ENCODE peak calls at places on chromosomes 16 and 17, in five cellular contexts. D is A549, C is IMR-90, X is HepG2, V is K562. H is an unnamed sample.

GRCh38 chr16:2528161-2529060 is 2.8 kb downstream of the CEMP1 start:
- DNase-seq in D (no peak), C (no peak), X (no peak), V (no peak), H (peak)

GRCh38 chr17:36993227-36993626 is 44.5 kb downstream of the AATF start:
- DNase-seq in D (no peak), C (no peak), X (no peak), V (no peak), H (peak)

GRCh38 chr17:61904094-61904710 is 23.6 kb downstream of the INTS2 start:
- DNase-seq in D (no peak), C (no peak), X (no peak), V (no peak), H (no peak)

GRCh38 chr16:49920397-49920796 is 64.5 kb upstream of the ZNF423 start:
- DNase-seq in D (no peak), C (no peak), X (no peak), V (no peak), H (no peak)

GRCh38 chr16:71401988-71402387 is 39.9 kb downstream of the TLE7 start:
- DNase-seq in D (no peak), C (no peak), X (no peak), V (no peak), H (no peak)

GRCh38 chr17:64147110-64148016 is 17.4 kb upstream of the ERN1 start:
- DNase-seq in D (peak), C (no peak), X (peak), V (no peak), H (peak)

GRCh38 chr17:79324219-79324618 is 249.6 kb downstream of the ENGASE start:
- DNase-seq in D (no peak), C (no peak), X (no peak), V (no peak), H (no peak)

GRCh38 chr17:65594585-65594940 is 33.1 kb upstream of the AXIN2 start:
- DNase-seq in D (no peak), C (peak), X (no peak), V (no peak), H (no peak)

GRCh38 chr16:9665851-9666271 is 516.4 kb downstream of the GRIN2A start:
- DNase-seq in D (no peak), C (no peak), X (no peak), V (no peak), H (no peak)

GRCh38 chr17:36777118-36777517 is 160.2 kb upstream of the LHX1 start:
- DNase-seq in D (no peak), C (peak), X (no peak), V (peak), H (no peak)

GRCh38 chr17:55238931-55239297 is 25.8 kb upstream of the HLF start:
- DNase-seq in D (peak), C (no peak), X (peak), V (peak), H (peak)

GRCh38 chr16:8850279-8850885 is 18.4 kb downstream of the CARHSP1 start:
- DNase-seq in D (no peak), C (peak), X (peak), V (no peak), H (peak)

GRCh38 chr16:12545292-12545610 is 258.4 kb downstream of the CPPED1 start:
- DNase-seq in D (no peak), C (no peak), X (peak), V (no peak), H (no peak)

GRCh38 chr16:19888834-19889233 is 4.2 kb upstream of the GPRC5B start:
- DNase-seq in D (no peak), C (no peak), X (no peak), V (no peak), H (no peak)

GRCh38 chr16:84298376-84298899 is 3.8 kb downstream of the WFDC1 start:
- DNase-seq in D (no peak), C (no peak), X (no peak), V (no peak), H (no peak)

GRCh38 chr16:56102159-56102798 is 89.0 kb upstream of the GNAO1 start:
- DNase-seq in D (no peak), C (no peak), X (no peak), V (no peak), H (peak)

DNA sequence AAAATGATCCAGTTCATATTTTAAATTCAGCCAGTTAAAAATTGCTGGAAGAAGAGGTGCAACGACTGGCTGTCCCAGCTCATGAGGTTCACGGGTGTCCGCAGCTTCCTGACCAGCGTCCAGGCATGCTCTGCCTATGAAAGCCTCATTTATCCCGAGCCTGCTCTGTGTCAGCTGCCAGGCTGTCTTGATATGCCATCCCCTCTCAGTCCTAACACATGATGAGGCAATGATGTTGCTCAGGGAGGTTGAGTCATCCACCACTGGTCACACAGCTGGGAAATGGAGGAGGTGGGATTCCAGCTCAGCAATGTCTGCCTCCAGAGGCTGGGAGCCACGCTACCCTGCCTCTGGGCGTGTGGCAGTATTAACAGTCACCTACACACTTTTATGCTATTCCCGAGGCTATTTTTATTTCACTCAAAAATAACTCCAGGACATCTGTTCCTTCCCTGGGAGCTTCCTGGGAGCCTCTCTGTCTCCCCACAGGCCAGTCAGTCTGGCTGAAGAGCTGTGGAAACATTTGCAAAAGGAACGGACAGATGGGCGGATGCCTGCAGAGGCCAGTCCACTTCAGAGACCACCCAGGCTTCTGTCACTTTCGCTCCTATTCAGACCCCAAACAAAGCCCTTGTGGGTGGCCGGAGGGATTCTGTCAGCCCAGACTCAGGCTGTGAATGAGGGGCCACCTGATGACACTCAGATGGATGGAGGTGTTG is 22.6 kb downstream of the RAB11FIP4 start:
- DNase-seq in D (no peak), C (peak), X (no peak), V (no peak), H (no peak)
- TF ChIP-seq RFX5 in D (no peak), C (no peak), X (no peak), V (no peak), H (no peak)

DNA sequence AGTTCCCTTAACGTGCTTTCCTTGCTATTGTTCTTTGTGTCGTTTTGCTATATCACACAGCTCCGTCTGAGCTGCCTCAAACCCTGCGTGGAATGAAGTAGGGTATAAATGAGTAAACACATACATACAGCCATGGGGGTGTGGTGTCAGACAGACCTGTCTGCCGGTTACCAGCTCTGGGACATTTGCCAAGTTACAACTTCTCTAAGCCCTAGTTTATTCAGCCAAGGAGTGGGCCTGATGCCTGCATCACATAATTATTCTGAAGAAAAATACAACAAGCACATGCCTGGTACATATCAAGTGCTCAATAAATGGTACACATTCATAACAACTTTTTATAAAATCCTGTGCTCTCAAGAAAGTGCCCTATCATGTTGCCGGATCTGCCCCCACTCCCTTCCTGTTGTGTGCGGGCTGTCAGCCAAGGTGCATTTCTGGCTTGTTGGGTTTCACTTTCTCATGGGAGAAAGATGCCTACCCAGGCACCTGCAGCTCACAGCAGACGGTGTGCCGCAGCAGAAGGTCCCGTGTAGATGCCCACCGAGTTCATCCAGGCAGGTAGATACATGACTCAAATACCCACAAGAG is 30.5 kb downstream of the SMPD3 start:
- DNase-seq in D (no peak), C (no peak), X (no peak), V (no peak), H (no peak)
- TF ChIP-seq RFX5 in D (no peak), C (no peak), X (no peak), V (no peak), H (no peak)

GRCh38 chr17:21113706-21114105 is 13.1 kb upstream of the DHRS7B start:
- DNase-seq in D (no peak), C (no peak), X (no peak), V (no peak), H (no peak)

GRCh38 chr17:21119945-21120249 is 6.9 kb upstream of the DHRS7B start:
- DNase-seq in D (no peak), C (no peak), X (no peak), V (no peak), H (no peak)

GRCh38 chr17:21124096-21124495 is 2.7 kb upstream of the DHRS7B start:
- DNase-seq in D (no peak), C (no peak), X (no peak), V (no peak), H (no peak)

DNA sequence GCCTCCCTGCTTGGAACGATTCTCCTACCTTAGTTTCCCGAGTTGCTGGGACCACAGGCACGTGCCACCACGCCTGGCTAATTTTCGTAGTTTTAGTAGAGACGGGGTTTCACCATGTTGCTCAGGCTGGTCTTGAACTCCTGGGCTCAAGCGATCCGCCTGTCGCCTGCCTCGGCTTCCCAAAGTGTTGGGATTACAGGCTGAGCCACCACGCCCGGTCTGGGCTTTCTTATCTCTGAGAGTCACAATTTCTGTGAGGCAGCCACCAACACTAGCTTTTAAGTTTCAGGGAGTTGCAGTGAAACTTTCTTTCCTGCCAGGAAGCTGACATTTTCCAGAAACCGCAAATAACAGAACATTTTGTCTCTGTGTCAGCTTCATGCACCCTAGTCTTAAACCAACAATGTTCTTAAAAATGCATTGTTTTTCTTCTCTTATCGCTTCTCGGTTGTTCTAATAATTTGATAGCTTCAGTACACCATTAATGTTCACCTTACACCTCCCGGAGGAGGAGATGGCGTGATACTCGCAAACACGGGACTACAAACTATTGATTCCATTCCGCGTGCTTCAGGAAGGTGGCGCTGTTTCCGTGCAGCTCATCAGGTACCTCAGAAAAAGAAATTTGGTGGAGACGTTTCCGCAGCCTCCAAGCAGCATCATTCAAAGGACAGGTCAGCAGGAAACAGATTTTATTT is 7.4 kb upstream of the DHRS7B start:
- DNase-seq in D (peak), C (peak), X (peak), V (peak), H (peak)
- TF ChIP-seq RFX5 in D (no peak), C (no peak), X (no peak), V (no peak), H (no peak)

DNA sequence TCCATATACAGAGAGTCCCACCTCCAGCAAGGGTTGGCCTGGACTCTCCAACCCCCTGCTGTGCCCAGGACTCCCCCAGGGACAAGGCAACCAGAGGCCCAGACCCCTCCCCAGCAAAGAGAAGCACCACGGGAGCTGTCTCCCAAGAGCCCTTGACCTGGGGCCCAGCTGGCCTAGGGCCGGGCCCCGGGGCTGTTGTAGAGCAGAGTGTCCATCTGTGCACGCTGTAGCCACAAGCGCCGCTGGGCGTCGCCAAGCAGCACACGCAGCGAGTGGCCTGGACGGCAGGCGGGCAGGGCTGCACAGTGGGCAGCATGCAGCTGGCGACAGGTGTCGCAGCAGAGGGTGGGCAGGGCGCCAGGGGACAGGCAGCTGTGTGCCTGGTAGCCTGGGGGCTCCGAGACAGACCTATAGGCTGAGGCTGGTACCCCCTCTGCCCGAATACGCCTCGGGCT is 4.3 kb downstream of the SPATA2L start:
- DNase-seq in D (no peak), C (no peak), X (no peak), V (peak), H (peak)
- TF ChIP-seq RFX5 in D (no peak), C (no peak), X (no peak), V (no peak), H (no peak)

DNA sequence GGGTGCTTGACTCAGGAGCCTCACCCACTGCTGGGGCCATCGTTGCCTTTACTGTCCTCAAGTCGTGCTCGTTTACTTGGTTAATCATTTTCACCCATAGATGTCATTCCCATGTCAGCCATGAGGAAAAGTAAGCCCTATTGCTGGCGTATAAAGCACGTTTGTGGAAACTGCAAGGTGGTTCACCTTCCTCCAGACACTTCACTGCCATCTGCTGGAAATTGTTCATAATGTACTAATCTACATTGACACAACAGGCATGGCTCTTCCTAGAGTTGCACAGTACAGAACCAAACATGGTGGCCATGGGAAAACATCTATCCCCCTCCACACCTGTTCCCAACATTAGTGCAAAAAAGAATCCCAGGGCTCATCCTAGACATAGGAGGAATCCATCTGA is 116.6 kb downstream of the ZNF18 start:
- DNase-seq in D (peak), C (no peak), X (peak), V (peak), H (peak)
- TF ChIP-seq RFX5 in D (no peak), C (no peak), X (no peak), V (no peak), H (no peak)

DNA sequence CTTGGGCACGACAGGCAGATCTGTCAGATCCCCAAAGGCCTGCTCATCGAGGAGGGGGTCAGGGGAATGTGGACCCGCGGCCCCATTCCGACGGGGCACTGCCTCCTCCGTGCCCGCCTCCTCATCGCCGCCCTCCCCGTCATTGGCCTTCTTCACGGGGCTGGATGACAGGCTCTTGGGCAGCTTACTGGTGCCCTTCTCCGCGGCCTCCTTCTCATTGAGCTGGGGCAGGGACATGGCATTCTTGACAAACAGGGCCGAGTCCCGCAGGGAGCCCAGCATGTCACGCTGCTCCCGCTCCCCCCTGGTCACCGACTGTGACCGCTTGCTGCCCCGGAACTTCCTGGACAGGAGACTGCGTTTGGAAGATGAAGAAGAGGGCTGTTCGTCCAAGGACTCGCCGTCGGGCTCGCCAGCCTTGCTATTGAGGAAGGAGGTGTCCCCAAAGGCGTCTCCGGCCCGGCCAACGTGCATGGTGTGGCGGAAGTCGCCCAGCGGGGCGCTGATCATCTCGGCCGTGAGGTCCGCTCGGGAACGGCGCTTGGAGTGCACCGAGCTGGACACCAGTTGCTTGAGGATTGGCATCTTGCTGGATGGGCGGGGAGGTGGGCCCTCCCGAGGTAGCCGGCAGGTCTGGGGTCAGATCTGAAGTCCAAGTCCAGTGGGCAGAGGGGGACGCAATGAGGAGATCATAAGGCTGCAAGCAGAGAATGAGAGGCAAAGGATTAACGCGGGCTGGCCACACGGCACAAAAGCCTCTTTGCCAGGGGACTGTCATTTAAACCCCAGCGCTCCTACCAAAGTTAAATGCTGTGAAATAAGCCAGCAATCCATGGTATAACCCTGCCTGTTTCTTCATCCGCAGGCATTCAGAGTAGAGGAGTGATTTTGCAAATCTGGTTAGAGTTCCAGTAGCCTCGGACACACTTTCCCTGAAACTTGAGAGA is 24.5 kb upstream of the CPSF4L start:
- DNase-seq in D (no peak), C (no peak), X (no peak), V (no peak), H (no peak)
- TF ChIP-seq RFX5 in D (no peak), C (no peak), X (no peak), V (no peak), H (no peak)